ENCODE peak calls at places on chromosomes 13 and 19, in nine cellular contexts. O, G, P, I, R, L, B, V and U are unnamed samples.

GRCh38 chr13:41356788-41357187 is 45.7 kb downstream of the NAA16 start:
- DNase-seq in O (no peak), G (no peak), P (no peak), I (no peak), R (no peak), L (no peak), B (peak; percentile 26), V (no peak), U (no peak)

GRCh38 chr19:41993612-41994483 is at the start of gene ATP1A3:
- DNase-seq in O (peak; percentile 21), G (no peak), P (peak; percentile 52), I (no peak), R (peak; percentile 31), L (no peak), B (peak; percentile 39), V (no peak), U (peak; percentile 63)

GRCh38 chr13:110400786-110401533 is 93.9 kb downstream of the COL4A2 start:
- DNase-seq in O (peak; percentile 73), G (no peak), P (no peak), I (no peak), R (no peak), L (no peak), B (no peak), V (no peak), U (no peak)

GRCh38 chr19:42132851-42133528 is 744 bp upstream of the POU2F2 start:
- DNase-seq in O (no peak), G (no peak), P (peak; percentile 79), I (peak; percentile 32), R (peak; percentile 13), L (peak; percentile 26), B (peak; percentile 45), V (peak; percentile 68), U (peak; percentile 84)

GRCh38 chr13:79434578-79434977 is 28.5 kb upstream of the RBM26 start:
- DNase-seq in O (peak; percentile 42), G (no peak), P (no peak), I (no peak), R (no peak), L (peak; percentile 19), B (peak; percentile 70), V (no peak), U (no peak)

GRCh38 chr13:105464249-105464648 is 1071.2 kb downstream of the EFNB2 start:
- DNase-seq in O (peak; percentile 43), G (no peak), P (no peak), I (no peak), R (no peak), L (no peak), B (no peak), V (no peak), U (no peak)

GRCh38 chr13:83940742-83941141 is 58.5 kb upstream of the SLITRK1 start:
- DNase-seq in O (no peak), G (no peak), P (no peak), I (no peak), R (no peak), L (no peak), B (no peak), V (no peak), U (no peak)

GRCh38 chr13:33105387-33106005 is 89.3 kb downstream of the KL start:
- DNase-seq in O (no peak), G (no peak), P (no peak), I (no peak), R (no peak), L (no peak), B (no peak), V (no peak), U (no peak)

GRCh38 chr13:66879971-66880370 is 350.2 kb downstream of the PCDH9 start:
- DNase-seq in O (no peak), G (no peak), P (no peak), I (no peak), R (no peak), L (no peak), B (no peak), V (no peak), U (no peak)

GRCh38 chr13:72384186-72384823 is 343.1 kb downstream of the MZT1 start:
- DNase-seq in O (no peak), G (no peak), P (no peak), I (no peak), R (no peak), L (no peak), B (peak; percentile 7), V (no peak), U (no peak)

GRCh38 chr13:36377822-36378480 is 31.8 kb upstream of the SPART start:
- DNase-seq in O (peak; percentile 38), G (no peak), P (no peak), I (no peak), R (no peak), L (no peak), B (no peak), V (no peak), U (no peak)

GRCh38 chr13:105334211-105334610 is 1201.3 kb downstream of the EFNB2 start:
- DNase-seq in O (peak; percentile 79), G (no peak), P (no peak), I (no peak), R (no peak), L (no peak), B (peak; percentile 42), V (no peak), U (no peak)

GRCh38 chr19:50428768-50429463 is 3.8 kb upstream of the MYBPC2 start:
- DNase-seq in O (no peak), G (no peak), P (no peak), I (no peak), R (no peak), L (no peak), B (no peak), V (no peak), U (no peak)

GRCh38 chr19:50427318-50427925 is 5.3 kb upstream of the MYBPC2 start:
- DNase-seq in O (no peak), G (no peak), P (no peak), I (no peak), R (no peak), L (no peak), B (no peak), V (no peak), U (no peak)

GRCh38 chr19:50425581-50425980 is 6.8 kb downstream of the SPIB start:
- DNase-seq in O (no peak), G (no peak), P (no peak), I (no peak), R (no peak), L (no peak), B (no peak), V (no peak), U (no peak)

GRCh38 chr19:50430888-50431342 is 1.8 kb upstream of the MYBPC2 start:
- DNase-seq in O (no peak), G (no peak), P (no peak), I (no peak), R (no peak), L (no peak), B (no peak), V (no peak), U (peak; percentile 63)

DNA sequence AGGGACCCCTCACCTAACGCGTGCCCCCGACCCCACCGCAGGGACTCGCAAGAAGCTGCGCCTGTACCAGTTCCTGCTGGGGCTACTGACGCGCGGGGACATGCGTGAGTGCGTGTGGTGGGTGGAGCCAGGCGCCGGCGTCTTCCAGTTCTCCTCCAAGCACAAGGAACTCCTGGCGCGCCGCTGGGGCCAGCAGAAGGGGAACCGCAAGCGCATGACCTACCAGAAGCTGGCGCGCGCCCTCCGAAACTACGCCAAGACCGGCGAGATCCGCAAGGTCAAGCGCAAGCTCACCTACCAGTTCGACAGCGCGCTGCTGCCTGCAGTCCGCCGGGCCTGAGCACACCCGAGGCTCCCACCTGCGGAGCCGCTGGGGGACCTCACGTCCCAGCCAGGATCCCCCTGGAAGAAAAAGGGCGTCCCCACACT is 4.7 kb upstream of the MYBPC2 start:
- DNase-seq in O (peak; percentile 69), G (peak; percentile 44), P (peak; percentile 81), I (peak; percentile 90), R (no peak), L (peak; percentile 87), B (peak; percentile 57), V (peak; percentile 67), U (peak; percentile 77)
- TF ChIP-seq POLR2A in O (no peak), G (peak; percentile 63), P (no peak), I (no peak), R (no peak), L (no peak), B (no peak), V (no peak), U (no peak)

DNA sequence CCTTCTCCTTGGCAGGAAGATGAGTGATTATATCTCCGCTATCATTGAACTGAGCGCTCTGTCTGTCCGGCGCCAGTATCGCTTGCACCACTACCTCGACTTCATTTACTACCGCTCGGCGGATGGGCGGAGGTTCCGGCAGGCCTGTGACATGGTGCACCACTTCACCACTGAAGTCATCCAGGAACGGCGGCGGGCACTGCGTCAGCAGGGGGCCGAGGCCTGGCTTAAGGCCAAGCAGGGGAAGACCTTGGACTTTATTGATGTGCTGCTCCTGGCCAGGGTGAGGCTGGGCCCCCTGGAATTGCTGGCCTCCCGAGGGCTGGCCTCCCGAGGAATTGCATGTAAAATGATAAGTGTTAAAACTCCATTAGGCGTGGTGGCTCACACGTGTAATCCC is 32.1 kb downstream of the CYP4F22 start:
- DNase-seq in O (no peak), G (no peak), P (no peak), I (no peak), R (no peak), L (no peak), B (no peak), V (no peak), U (no peak)
- H3K36me3 ChIP-seq in O (no peaks in the 10 kb centered on the region), G (no peaks in the 10 kb centered on the region), P (no peaks in the 10 kb centered on the region), I (no peaks in the 10 kb centered on the region), R (no peaks in the 10 kb centered on the region), L (no peaks in the 10 kb centered on the region), B (no peaks in the 10 kb centered on the region), V (no peaks in the 10 kb centered on the region), U (no peaks in the 10 kb centered on the region)

GRCh38 chr13:44783987-44784734 is 205.1 kb downstream of the NUFIP1 start:
- DNase-seq in O (no peak), G (no peak), P (no peak), I (no peak), R (no peak), L (no peak), B (no peak), V (no peak), U (no peak)
- H3K27me3 ChIP-seq in O (no peaks in the 10 kb centered on the region), G (no peaks in the 10 kb centered on the region), P (no peaks in the 10 kb centered on the region), I (no peaks in the 10 kb centered on the region), R (no peaks in the 10 kb centered on the region), L (no peaks in the 10 kb centered on the region), B (no peaks in the 10 kb centered on the region), V (no peaks in the 10 kb centered on the region), U (no peaks in the 10 kb centered on the region)

GRCh38 chr19:35715355-35715809 is 2.4 kb upstream of the KMT2B start:
- DNase-seq in O (no peak), G (no peak), P (no peak), I (no peak), R (no peak), L (no peak), B (no peak), V (no peak), U (no peak)

GRCh38 chr19:35714601-35715354 is 3.0 kb upstream of the KMT2B start:
- DNase-seq in O (no peak), G (no peak), P (no peak), I (no peak), R (no peak), L (no peak), B (no peak), V (no peak), U (peak; percentile 48)

GRCh38 chr19:35716985-35717664 is 678 bp upstream of the KMT2B start:
- DNase-seq in O (peak; percentile 94), G (peak; percentile 82), P (peak; percentile 89), I (peak; percentile 79), R (peak; percentile 88), L (peak; percentile 96), B (peak; percentile 95), V (peak; percentile 87), U (peak; percentile 98)

GRCh38 chr19:35716735-35716984 is 1.1 kb upstream of the KMT2B start:
- DNase-seq in O (no peak), G (no peak), P (no peak), I (no peak), R (no peak), L (no peak), B (no peak), V (no peak), U (no peak)

GRCh38 chr19:35715981-35716734 is 1.6 kb upstream of the KMT2B start:
- DNase-seq in O (peak; percentile 30), G (no peak), P (no peak), I (peak; percentile 69), R (no peak), L (peak; percentile 69), B (no peak), V (peak; percentile 68), U (no peak)
- TF ChIP-seq POLR2A in O (no peak), G (no peak), P (no peak), I (no peak), R (peak; percentile 76), L (no peak), B (no peak), V (no peak), U (no peak)